ENCODE peak calls at places on chromosome 18, in nine cellular contexts. One of them, this sample, is unnamed.

GRCh38 chr18:63850010-63850409 is 37.5 kb upstream of the SERPINB2 start:
- DNase-seq in transverse colon: no peak
- DNase-seq in A549: peak
- DNase-seq in IMR-90: peak
- DNase-seq in HCT116: peak
- DNase-seq in thyroid gland: no peak
- DNase-seq in lower leg skin: peak
- DNase-seq in heart left ventricle: no peak
- DNase-seq in prostate gland: peak
- DNase-seq in this sample: no peak

GRCh38 chr18:44181951-44182350 is 498.7 kb upstream of the SETBP1 start:
- DNase-seq in transverse colon: no peak
- DNase-seq in A549: no peak
- DNase-seq in IMR-90: no peak
- DNase-seq in HCT116: no peak
- DNase-seq in thyroid gland: no peak
- DNase-seq in lower leg skin: no peak
- DNase-seq in heart left ventricle: no peak
- DNase-seq in prostate gland: no peak
- DNase-seq in this sample: no peak

GRCh38 chr18:58788971-58789797 is 75.5 kb upstream of the ZNF532 start:
- DNase-seq in transverse colon: no peak
- DNase-seq in A549: peak
- DNase-seq in IMR-90: peak
- DNase-seq in HCT116: no peak
- DNase-seq in thyroid gland: no peak
- DNase-seq in lower leg skin: no peak
- DNase-seq in heart left ventricle: peak
- DNase-seq in prostate gland: peak
- DNase-seq in this sample: peak

GRCh38 chr18:27921904-27922541 is 254.9 kb downstream of the CDH2 start:
- DNase-seq in transverse colon: no peak
- DNase-seq in A549: peak
- DNase-seq in IMR-90: peak
- DNase-seq in HCT116: peak
- DNase-seq in thyroid gland: no peak
- DNase-seq in lower leg skin: no peak
- DNase-seq in heart left ventricle: no peak
- DNase-seq in prostate gland: no peak
- DNase-seq in this sample: no peak

GRCh38 chr18:13611058-13611615 is 115.2 kb downstream of the FAM210A start:
- DNase-seq in transverse colon: peak
- DNase-seq in A549: no peak
- DNase-seq in IMR-90: peak
- DNase-seq in HCT116: no peak
- DNase-seq in thyroid gland: no peak
- DNase-seq in lower leg skin: no peak
- DNase-seq in heart left ventricle: peak
- DNase-seq in prostate gland: no peak
- DNase-seq in this sample: peak

GRCh38 chr18:76532875-76533274 is 37.8 kb upstream of the ZNF516 start:
- DNase-seq in transverse colon: no peak
- DNase-seq in A549: no peak
- DNase-seq in IMR-90: no peak
- DNase-seq in HCT116: no peak
- DNase-seq in thyroid gland: no peak
- DNase-seq in lower leg skin: no peak
- DNase-seq in heart left ventricle: no peak
- DNase-seq in prostate gland: no peak
- DNase-seq in this sample: no peak

GRCh38 chr18:8241731-8242130 is 367.5 kb upstream of the RAB12 start:
- DNase-seq in transverse colon: no peak
- DNase-seq in A549: no peak
- DNase-seq in IMR-90: no peak
- DNase-seq in HCT116: no peak
- DNase-seq in thyroid gland: no peak
- DNase-seq in lower leg skin: no peak
- DNase-seq in heart left ventricle: no peak
- DNase-seq in prostate gland: no peak
- DNase-seq in this sample: no peak

GRCh38 chr18:24869285-24869684 is 408.8 kb downstream of the HRH4 start:
- DNase-seq in transverse colon: no peak
- DNase-seq in A549: no peak
- DNase-seq in IMR-90: no peak
- DNase-seq in HCT116: no peak
- DNase-seq in thyroid gland: no peak
- DNase-seq in lower leg skin: no peak
- DNase-seq in heart left ventricle: no peak
- DNase-seq in prostate gland: no peak
- DNase-seq in this sample: no peak

GRCh38 chr18:49585781-49586663 is 24.2 kb downstream of the LIPG start:
- DNase-seq in transverse colon: no peak
- DNase-seq in A549: no peak
- DNase-seq in IMR-90: no peak
- DNase-seq in HCT116: no peak
- DNase-seq in thyroid gland: no peak
- DNase-seq in lower leg skin: peak
- DNase-seq in heart left ventricle: no peak
- DNase-seq in prostate gland: no peak
- DNase-seq in this sample: no peak

GRCh38 chr18:58249677-58250076 is 205.7 kb downstream of the NEDD4L start:
- DNase-seq in transverse colon: no peak
- DNase-seq in A549: no peak
- DNase-seq in IMR-90: peak
- DNase-seq in HCT116: no peak
- DNase-seq in thyroid gland: no peak
- DNase-seq in lower leg skin: no peak
- DNase-seq in heart left ventricle: no peak
- DNase-seq in prostate gland: no peak
- DNase-seq in this sample: no peak

GRCh38 chr18:67520276-67521035 is 3.9 kb upstream of the DSEL start:
- DNase-seq in transverse colon: no peak
- DNase-seq in A549: no peak
- DNase-seq in IMR-90: peak
- DNase-seq in HCT116: no peak
- DNase-seq in thyroid gland: no peak
- DNase-seq in lower leg skin: no peak
- DNase-seq in heart left ventricle: no peak
- DNase-seq in prostate gland: no peak
- DNase-seq in this sample: peak

GRCh38 chr18:33577688-33578370 is at the start of gene ASXL3:
- DNase-seq in transverse colon: peak
- DNase-seq in A549: no peak
- DNase-seq in IMR-90: no peak
- DNase-seq in HCT116: no peak
- DNase-seq in thyroid gland: peak
- DNase-seq in lower leg skin: peak
- DNase-seq in heart left ventricle: peak
- DNase-seq in prostate gland: peak
- DNase-seq in this sample: peak

GRCh38 chr18:26406854-26407517 is 141.4 kb downstream of the KCTD1 start:
- DNase-seq in transverse colon: no peak
- DNase-seq in A549: no peak
- DNase-seq in IMR-90: no peak
- DNase-seq in HCT116: no peak
- DNase-seq in thyroid gland: no peak
- DNase-seq in lower leg skin: no peak
- DNase-seq in heart left ventricle: no peak
- DNase-seq in prostate gland: no peak
- DNase-seq in this sample: no peak

GRCh38 chr18:51137051-51137729 is 60.3 kb downstream of the MEX3C start:
- DNase-seq in transverse colon: no peak
- DNase-seq in A549: no peak
- DNase-seq in IMR-90: no peak
- DNase-seq in HCT116: no peak
- DNase-seq in thyroid gland: no peak
- DNase-seq in lower leg skin: no peak
- DNase-seq in heart left ventricle: no peak
- DNase-seq in prostate gland: no peak
- DNase-seq in this sample: no peak

GRCh38 chr18:46462523-46462922 is 194.5 kb downstream of the LOXHD1 start:
- DNase-seq in transverse colon: no peak
- DNase-seq in A549: no peak
- DNase-seq in IMR-90: no peak
- DNase-seq in HCT116: no peak
- DNase-seq in thyroid gland: no peak
- DNase-seq in lower leg skin: peak
- DNase-seq in heart left ventricle: no peak
- DNase-seq in prostate gland: no peak
- DNase-seq in this sample: no peak

GRCh38 chr18:23862071-23862470 is 152.5 kb upstream of the TTC39C start:
- DNase-seq in transverse colon: no peak
- DNase-seq in A549: no peak
- DNase-seq in IMR-90: peak
- DNase-seq in HCT116: no peak
- DNase-seq in thyroid gland: no peak
- DNase-seq in lower leg skin: no peak
- DNase-seq in heart left ventricle: no peak
- DNase-seq in prostate gland: no peak
- DNase-seq in this sample: no peak

GRCh38 chr18:79754022-79754761 is 43.5 kb upstream of the KCNG2 start:
- DNase-seq in transverse colon: no peak
- DNase-seq in A549: no peak
- DNase-seq in IMR-90: no peak
- DNase-seq in HCT116: no peak
- DNase-seq in thyroid gland: no peak
- DNase-seq in lower leg skin: peak
- DNase-seq in heart left ventricle: peak
- DNase-seq in prostate gland: no peak
- DNase-seq in this sample: no peak

GRCh38 chr18:77124452-77124922 is 8.1 kb downstream of the MBP start:
- DNase-seq in transverse colon: no peak
- DNase-seq in A549: no peak
- DNase-seq in IMR-90: no peak
- DNase-seq in HCT116: no peak
- DNase-seq in thyroid gland: no peak
- DNase-seq in lower leg skin: peak
- DNase-seq in heart left ventricle: no peak
- DNase-seq in prostate gland: no peak
- DNase-seq in this sample: no peak

DNA sequence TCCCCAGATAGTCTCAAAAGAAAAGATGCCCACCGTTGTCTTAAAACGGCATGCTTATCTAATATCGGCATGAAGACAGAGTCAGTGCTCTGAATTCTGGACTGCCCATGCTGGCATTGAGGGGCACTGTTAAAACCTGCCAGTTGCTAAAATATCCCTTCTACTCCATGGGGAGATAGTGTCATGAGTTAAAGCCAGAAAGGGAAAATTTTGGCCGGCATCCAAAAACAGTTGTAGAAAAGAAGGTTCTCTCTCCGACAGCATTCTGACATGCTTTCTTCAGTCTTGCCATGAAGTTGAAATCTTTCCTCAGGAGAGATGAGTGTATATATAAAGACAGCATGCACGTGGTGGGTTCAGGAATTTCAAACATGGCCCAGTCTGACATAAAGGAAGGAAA is 401.3 kb upstream of the PIK3C3 start:
- DNase-seq in transverse colon: no peak
- DNase-seq in A549: no peak
- DNase-seq in IMR-90: no peak
- DNase-seq in HCT116: no peak
- DNase-seq in thyroid gland: no peak
- DNase-seq in lower leg skin: no peak
- DNase-seq in heart left ventricle: no peak
- DNase-seq in prostate gland: no peak
- DNase-seq in this sample: peak
- H3K4me3 ChIP-seq in transverse colon: no peak
- H3K4me3 ChIP-seq in A549: no peak
- H3K4me3 ChIP-seq in IMR-90: no peak
- H3K4me3 ChIP-seq in HCT116: no peak
- H3K4me3 ChIP-seq in thyroid gland: no peak
- H3K4me3 ChIP-seq in lower leg skin: no peak
- H3K4me3 ChIP-seq in heart left ventricle: no peak
- H3K4me3 ChIP-seq in prostate gland: no peak
- H3K4me3 ChIP-seq in this sample: no peak

GRCh38 chr18:74387362-74387761 is 69.7 kb downstream of the DIPK1C start:
- DNase-seq in transverse colon: no peak
- DNase-seq in A549: no peak
- DNase-seq in IMR-90: no peak
- DNase-seq in HCT116: no peak
- DNase-seq in thyroid gland: no peak
- DNase-seq in lower leg skin: peak
- DNase-seq in heart left ventricle: no peak
- DNase-seq in prostate gland: no peak
- DNase-seq in this sample: no peak
- TF ChIP-seq POLR2A in transverse colon: no peak
- TF ChIP-seq POLR2A in A549: no peak
- TF ChIP-seq POLR2A in IMR-90: no peak
- TF ChIP-seq POLR2A in HCT116: no peak
- TF ChIP-seq POLR2A in thyroid gland: no peak
- TF ChIP-seq POLR2A in lower leg skin: no peak
- TF ChIP-seq POLR2A in heart left ventricle: no peak
- TF ChIP-seq POLR2A in prostate gland: no peak
- TF ChIP-seq POLR2A in this sample: no peak

GRCh38 chr18:22170421-22171262 is 1.3 kb downstream of the GATA6 start:
- DNase-seq in transverse colon: peak
- DNase-seq in A549: peak
- DNase-seq in IMR-90: peak
- DNase-seq in HCT116: no peak
- DNase-seq in thyroid gland: peak
- DNase-seq in lower leg skin: peak
- DNase-seq in heart left ventricle: peak
- DNase-seq in prostate gland: peak
- DNase-seq in this sample: peak
- H3K4me3 ChIP-seq in transverse colon: peak
- H3K4me3 ChIP-seq in A549: peak
- H3K4me3 ChIP-seq in IMR-90: peak
- H3K4me3 ChIP-seq in HCT116: peak
- H3K4me3 ChIP-seq in thyroid gland: peak
- H3K4me3 ChIP-seq in lower leg skin: peak
- H3K4me3 ChIP-seq in heart left ventricle: peak
- H3K4me3 ChIP-seq in prostate gland: peak
- H3K4me3 ChIP-seq in this sample: peak

GRCh38 chr18:74152270-74152669 is 3.9 kb downstream of the TIMM21 start:
- DNase-seq in transverse colon: no peak
- DNase-seq in A549: no peak
- DNase-seq in IMR-90: no peak
- DNase-seq in HCT116: no peak
- DNase-seq in thyroid gland: no peak
- DNase-seq in lower leg skin: no peak
- DNase-seq in heart left ventricle: no peak
- DNase-seq in prostate gland: no peak
- DNase-seq in this sample: no peak

GRCh38 chr18:74146756-74147155 is 878 bp downstream of the FBXO15 start:
- DNase-seq in transverse colon: no peak
- DNase-seq in A549: no peak
- DNase-seq in IMR-90: peak
- DNase-seq in HCT116: no peak
- DNase-seq in thyroid gland: no peak
- DNase-seq in lower leg skin: no peak
- DNase-seq in heart left ventricle: no peak
- DNase-seq in prostate gland: no peak
- DNase-seq in this sample: no peak

GRCh38 chr18:74147491-74147778 is 199 bp downstream of the FBXO15 start:
- DNase-seq in transverse colon: no peak
- DNase-seq in A549: no peak
- DNase-seq in IMR-90: no peak
- DNase-seq in HCT116: no peak
- DNase-seq in thyroid gland: no peak
- DNase-seq in lower leg skin: no peak
- DNase-seq in heart left ventricle: no peak
- DNase-seq in prostate gland: no peak
- DNase-seq in this sample: no peak

GRCh38 chr18:74148543-74149070 is 284 bp downstream of the TIMM21 start:
- DNase-seq in transverse colon: no peak
- DNase-seq in A549: no peak
- DNase-seq in IMR-90: no peak
- DNase-seq in HCT116: no peak
- DNase-seq in thyroid gland: no peak
- DNase-seq in lower leg skin: no peak
- DNase-seq in heart left ventricle: no peak
- DNase-seq in prostate gland: no peak
- DNase-seq in this sample: no peak

GRCh38 chr18:74147779-74148542 is at the start of the genes FBXO15 and TIMM21:
- DNase-seq in transverse colon: peak
- DNase-seq in A549: peak
- DNase-seq in IMR-90: peak
- DNase-seq in HCT116: peak
- DNase-seq in thyroid gland: peak
- DNase-seq in lower leg skin: peak
- DNase-seq in heart left ventricle: peak
- DNase-seq in prostate gland: peak
- DNase-seq in this sample: peak
- TF ChIP-seq POLR2A in transverse colon: peak
- TF ChIP-seq POLR2A in A549: peak
- TF ChIP-seq POLR2A in IMR-90: peak
- TF ChIP-seq POLR2A in HCT116: peak
- TF ChIP-seq POLR2A in thyroid gland: peak
- TF ChIP-seq POLR2A in lower leg skin: no peak
- TF ChIP-seq POLR2A in heart left ventricle: no peak
- TF ChIP-seq POLR2A in prostate gland: peak
- TF ChIP-seq POLR2A in this sample: peak